ENCODE peak calls at places on chromosome 13, in seven cellular contexts. N is ovary, U is transverse colon, X is tibial nerve, L is IMR-90, P is heart left ventricle, T is uterus. C is an unnamed sample.

GRCh38 chr13:77345150-77345780 is 18.4 kb upstream of the MYCBP2 start:
- DNase-seq in T (no peak), L (no peak), X (no peak), P (no peak), N (no peak), U (no peak), C (no peak)

GRCh38 chr13:33322474-33322827 is 36.9 kb upstream of the STARD13 start:
- DNase-seq in X (no peak), U (peak; percentile 24), P (peak; percentile 63), L (peak; percentile 95), N (peak; percentile 53), T (peak; percentile 79), C (no peak)

GRCh38 chr13:79457948-79458347 is 23.0 kb upstream of the NDFIP2 start:
- DNase-seq in U (no peak), T (no peak), X (no peak), L (peak; percentile 91), P (no peak), N (no peak), C (peak; percentile 79)

GRCh38 chr13:112204376-112204775 is 137.4 kb downstream of the SOX1 start:
- DNase-seq in X (no peak), P (no peak), N (no peak), U (no peak), T (no peak), L (no peak), C (no peak)

GRCh38 chr13:27014406-27015359 is 156.9 kb downstream of the USP12 start:
- DNase-seq in X (no peak), L (no peak), U (no peak), P (no peak), N (no peak), T (no peak), C (no peak)

GRCh38 chr13:50537029-50537428 is 306.5 kb downstream of the DLEU7 start:
- DNase-seq in T (no peak), P (no peak), N (no peak), L (no peak), U (no peak), X (no peak), C (no peak)

GRCh38 chr13:111410232-111411021 is 90.0 kb downstream of the TEX29 start:
- DNase-seq in N (no peak), X (no peak), U (peak; percentile 14), T (no peak), L (no peak), P (no peak), C (no peak)

GRCh38 chr13:30346789-30347167 is 39.4 kb upstream of the KATNAL1 start:
- DNase-seq in P (no peak), T (no peak), X (no peak), L (no peak), N (no peak), U (no peak), C (no peak)

GRCh38 chr13:75145926-75146325 is 336.0 kb downstream of the TBC1D4 start:
- DNase-seq in P (no peak), N (no peak), T (no peak), U (no peak), L (no peak), X (no peak), C (no peak)

GRCh38 chr13:106570354-106570822 is 2.5 kb upstream of the ARGLU1 start:
- DNase-seq in U (peak; percentile 46), N (peak; percentile 73), P (peak; percentile 62), T (peak; percentile 45), X (peak; percentile 71), L (peak; percentile 61), C (peak; percentile 90)

GRCh38 chr13:31747271-31747670 is 7.9 kb downstream of the RXFP2 start:
- DNase-seq in U (no peak), L (no peak), P (no peak), T (no peak), X (no peak), N (no peak), C (no peak)

GRCh38 chr13:114002771-114003321 is 29.0 kb upstream of the C13orf46 start:
- DNase-seq in L (no peak), N (no peak), U (no peak), P (peak; percentile 13), X (no peak), T (no peak), C (no peak)

GRCh38 chr13:111966969-111967368 is 100.0 kb upstream of the SOX1 start:
- DNase-seq in P (no peak), T (no peak), L (no peak), U (no peak), N (no peak), X (no peak), C (no peak)

GRCh38 chr13:51148223-51148951 is 37.3 kb upstream of the C13orf42 start:
- DNase-seq in U (no peak), T (peak; percentile 20), L (no peak), X (no peak), P (no peak), N (no peak), C (peak; percentile 66)

GRCh38 chr13:79541426-79542049 is 60.6 kb downstream of the NDFIP2 start:
- DNase-seq in U (no peak), L (peak; percentile 73), T (no peak), X (peak; percentile 57), N (no peak), P (no peak), C (peak; percentile 79)

GRCh38 chr13:27662738-27663470 is 41.2 kb downstream of the POLR1D start:
- DNase-seq in P (no peak), N (no peak), L (no peak), U (no peak), T (no peak), X (no peak), C (no peak)

GRCh38 chr13:113086991-113087922 is 18.3 kb upstream of the F7 start:
- DNase-seq in P (peak; percentile 18), U (no peak), X (no peak), T (no peak), N (no peak), L (no peak), C (no peak)

GRCh38 chr13:62629618-62630017 is 1214.0 kb upstream of the PCDH20 start:
- DNase-seq in U (no peak), X (no peak), N (no peak), T (no peak), P (no peak), L (no peak), C (no peak)

GRCh38 chr13:30673669-30674521 is 56.2 kb downstream of the USPL1 start:
- DNase-seq in N (peak; percentile 82), L (peak; percentile 89), T (peak; percentile 80), P (peak; percentile 93), X (peak; percentile 84), U (peak; percentile 93), C (peak; percentile 88)

GRCh38 chr13:98484289-98485219 is 92.4 kb downstream of the STK24 start:
- DNase-seq in L (peak; percentile 95), U (peak; percentile 90), N (peak; percentile 48), X (peak; percentile 50), T (peak; percentile 77), P (peak; percentile 65), C (peak; percentile 96)

GRCh38 chr13:33169273-33169980 is 116.1 kb downstream of the STARD13 start:
- DNase-seq in N (no peak), U (no peak), P (no peak), X (no peak), L (peak; percentile 93), T (no peak), C (peak; percentile 87)

GRCh38 chr13:113843864-113844556 is 19.9 kb downstream of the GAS6 start:
- DNase-seq in T (peak; percentile 12), U (no peak), N (no peak), X (no peak), L (no peak), P (no peak), C (no peak)

GRCh38 chr13:26679411-26679810 is 81.2 kb downstream of the GPR12 start:
- DNase-seq in L (peak; percentile 81), T (no peak), U (no peak), N (no peak), X (no peak), P (no peak), C (no peak)

GRCh38 chr13:68846663-68847062 is 1261.0 kb upstream of the ATXN8OS start:
- DNase-seq in X (no peak), P (no peak), N (no peak), L (no peak), T (no peak), U (no peak), C (no peak)

GRCh38 chr13:93290503-93290902 is 63.9 kb downstream of the GPC6 start:
- DNase-seq in L (peak; percentile 46), P (no peak), T (no peak), X (no peak), N (no peak), U (no peak), C (no peak)

GRCh38 chr13:48950507-48950886 is 25.2 kb upstream of the FNDC3A start:
- DNase-seq in T (no peak), U (no peak), N (no peak), L (peak; percentile 27), X (no peak), P (no peak), C (no peak)

GRCh38 chr13:99909097-99909835 is 62.3 kb downstream of the ZIC5 start:
- DNase-seq in N (no peak), T (no peak), U (no peak), X (no peak), P (no peak), L (no peak), C (no peak)
- TF ChIP-seq POLR2A in N (no peak), T (no peak), U (no peak), X (no peak), P (no peak), L (no peak), C (no peak)

GRCh38 chr13:110387451-110388140 is 80.5 kb downstream of the COL4A2 start:
- DNase-seq in P (peak; percentile 73), X (no peak), T (peak; percentile 85), N (peak; percentile 75), U (peak; percentile 36), L (peak; percentile 84), C (no peak)
- H3K27ac ChIP-seq in P (peak overlapping the region; percentile 87), X (peak overlapping the region; percentile 82), T (peak overlapping the region; percentile 98), N (peak overlapping the region; percentile 60), U (peak overlapping the region; percentile 89), L (peak overlapping the region; percentile 86), C (no peak overlapping the region)

GRCh38 chr13:44447783-44448182 is 74.2 kb downstream of the SERP2 start:
- DNase-seq in T (no peak), L (no peak), N (no peak), X (no peak), P (no peak), U (no peak), C (no peak)
- TF ChIP-seq POLR2A in T (no peak), L (no peak), N (no peak), X (no peak), P (no peak), U (no peak), C (no peak)

DNA sequence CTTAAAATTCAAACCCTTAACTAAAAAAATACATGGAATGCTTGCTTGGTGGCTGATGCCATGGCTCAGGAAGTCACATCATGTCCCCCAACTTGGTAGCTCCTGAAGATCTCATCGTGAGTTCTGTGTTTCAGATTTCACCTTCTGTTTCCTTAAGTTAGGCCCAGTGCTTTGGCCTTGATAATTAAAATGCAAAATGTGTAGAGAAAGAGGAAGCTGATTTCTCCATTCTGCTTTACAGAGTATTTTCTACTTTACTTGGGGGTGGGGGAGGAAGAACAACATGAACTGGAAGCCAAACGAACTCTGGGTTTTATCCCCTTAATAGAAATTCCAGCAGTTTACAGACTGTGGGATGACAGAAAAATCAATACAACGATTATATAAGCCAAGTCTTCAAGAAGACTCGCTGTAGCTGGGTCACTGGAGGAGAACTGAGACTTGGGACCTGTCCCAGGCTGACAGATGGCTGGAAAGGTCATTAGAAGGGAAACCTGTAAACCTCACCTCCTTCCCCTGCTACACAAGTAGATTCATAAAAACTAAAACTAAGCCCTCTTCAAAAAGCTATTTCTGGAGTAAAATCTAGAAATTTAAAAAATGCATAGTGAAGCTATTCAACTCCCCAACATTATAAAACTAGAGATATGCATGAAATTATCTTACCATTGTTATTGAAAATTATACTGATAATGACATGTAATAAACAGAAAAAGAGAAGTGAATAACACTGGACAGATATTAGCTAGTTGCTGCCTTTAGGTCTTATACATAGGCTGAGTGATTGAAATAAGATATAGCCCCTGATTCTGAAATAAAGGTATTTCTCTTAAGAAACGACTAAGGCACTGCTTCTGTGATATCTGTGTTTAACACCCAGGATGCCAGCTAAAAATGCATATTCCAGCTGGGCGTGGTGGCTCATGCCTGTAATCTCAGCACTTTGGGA is 22.1 kb upstream of the GGACT start:
- DNase-seq in P (no peak), X (no peak), U (no peak), N (no peak), L (no peak), T (no peak), C (no peak)
- H3K27ac ChIP-seq in P (no peak overlapping the region), X (no peak overlapping the region), U (no peak overlapping the region), N (no peak overlapping the region), L (no peak overlapping the region), T (no peak overlapping the region), C (no peak overlapping the region)

C was measured in endothelial cell of umbilical vein.